ENCODE peak calls at places on chromosome 14, in five cellular contexts. P is spleen, D is testis, Y is H1, L is hepatocyte. V is an unnamed sample.

GRCh38 chr14:103925316-103925715 is 2.9 kb upstream of the TDRD9 start:
- DNase-seq in P (no peak), D (no peak), Y (no peak), L (no peak), V (no peak)

GRCh38 chr14:93861846-93862641 is 65.1 kb upstream of the FAM181A start:
- DNase-seq in P (no peak), D (no peak), Y (no peak), L (no peak), V (no peak)

GRCh38 chr14:36524874-36525745 is 5.1 kb upstream of the NKX2-1 start:
- DNase-seq in P (no peak), D (peak; percentile 78), Y (peak; percentile 91), L (peak; percentile 71), V (no peak)

GRCh38 chr14:104086661-104087461 is 1.4 kb downstream of the ASPG start:
- DNase-seq in P (no peak), D (no peak), Y (peak; percentile 46), L (peak; percentile 11), V (peak; percentile 57)

GRCh38 chr14:102516531-102517411 is 7.2 kb upstream of the ANKRD9 start:
- DNase-seq in P (peak; percentile 93), D (peak; percentile 59), Y (peak; percentile 95), L (peak; percentile 71), V (peak; percentile 82)

GRCh38 chr14:90632451-90632850 is 183.8 kb downstream of the TTC7B start:
- DNase-seq in P (no peak), D (no peak), Y (no peak), L (no peak), V (no peak)

GRCh38 chr14:22737052-22737451 is 29.4 kb upstream of the OXA1L start:
- DNase-seq in P (no peak), D (no peak), Y (no peak), L (no peak), V (no peak)

GRCh38 chr14:99760817-99761216 is 32.4 kb upstream of the EML1 start:
- DNase-seq in P (no peak), D (no peak), Y (no peak), L (no peak), V (no peak)

DNA sequence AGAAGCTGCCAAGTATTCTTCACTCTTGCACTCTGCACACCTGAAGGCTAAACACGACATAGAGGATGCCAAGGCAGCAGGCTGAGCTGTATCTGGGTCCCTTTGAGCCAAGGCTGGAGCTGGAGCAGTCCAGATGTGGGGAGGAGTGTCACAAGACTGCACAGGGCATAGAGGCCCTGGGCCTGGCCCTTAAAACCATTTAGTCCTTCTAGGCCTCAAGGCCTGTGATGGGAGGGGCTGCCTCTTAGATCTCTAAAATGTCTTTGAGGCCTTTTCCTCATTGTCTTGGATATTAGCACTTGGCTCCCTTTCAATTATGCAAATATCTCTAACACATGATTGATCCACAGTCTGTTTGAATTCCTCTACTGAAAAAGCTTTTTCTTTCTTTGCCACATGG is 28.0 kb upstream of the C14orf132 start:
- DNase-seq in P (no peak), D (no peak), Y (no peak), L (no peak), V (no peak)
- H3K27ac ChIP-seq in P (no peak overlapping the region), D (no peak overlapping the region), Y (no peak overlapping the region), L (no peak overlapping the region), V (no peak overlapping the region)

GRCh38 chr14:52313493-52313881 is 625 bp upstream of the PTGER2 start:
- DNase-seq in P (no peak), D (no peak), Y (no peak), L (no peak), V (no peak)
- H3K4me1 ChIP-seq in P (peaks cover 99% of the 10 kb centered on the region), D (peaks cover 30% of the 10 kb centered on the region), Y (peaks cover 6% of the 10 kb centered on the region), L (peaks cover 8% of the 10 kb centered on the region), V (no peaks in the 10 kb centered on the region)

GRCh38 chr14:64159588-64159987 is 134.6 kb downstream of the ESR2 start:
- DNase-seq in P (no peak), D (no peak), Y (no peak), L (no peak), V (no peak)
- TF ChIP-seq CTCF in P (peak; percentile 51), D (no peak), Y (no peak), L (no peak), V (no peak)

DNA sequence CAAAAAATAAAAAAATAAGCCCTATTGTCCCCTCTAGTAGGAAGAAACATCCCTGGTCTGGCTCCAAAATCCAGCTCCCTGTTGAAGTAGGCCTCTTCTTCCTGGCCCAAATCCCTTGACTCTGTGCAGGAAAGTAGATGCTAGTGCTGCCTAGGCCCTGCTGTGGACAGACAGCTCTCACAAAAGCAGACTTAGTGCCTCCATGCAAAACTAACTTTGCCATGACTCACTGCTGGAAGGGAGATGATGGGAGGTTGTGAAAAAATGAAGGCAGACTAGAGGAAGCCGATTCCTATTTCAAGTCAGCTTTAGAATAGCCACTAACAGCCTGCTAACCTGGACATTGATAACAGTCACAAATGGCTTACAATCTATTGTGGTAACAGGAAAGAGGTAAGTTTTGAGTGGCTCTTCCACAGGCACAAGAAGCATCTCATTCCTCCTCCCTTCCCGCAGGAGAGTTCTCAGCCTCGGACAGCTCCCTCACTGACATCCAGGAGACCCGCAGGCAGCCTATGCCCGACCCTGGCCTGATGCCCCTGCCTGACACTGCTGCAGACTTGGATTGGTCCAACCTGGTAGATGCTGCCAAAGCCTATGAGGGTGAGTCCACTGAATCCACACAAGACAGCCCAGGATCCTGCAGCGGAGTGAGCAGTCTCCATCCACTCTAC is 198.9 kb upstream of the RGS6 start:
- DNase-seq in P (no peak), D (no peak), Y (no peak), L (no peak), V (no peak)
- H3K27ac ChIP-seq in P (no peak overlapping the region), D (no peak overlapping the region), Y (no peak overlapping the region), L (no peak overlapping the region), V (no peak overlapping the region)

DNA sequence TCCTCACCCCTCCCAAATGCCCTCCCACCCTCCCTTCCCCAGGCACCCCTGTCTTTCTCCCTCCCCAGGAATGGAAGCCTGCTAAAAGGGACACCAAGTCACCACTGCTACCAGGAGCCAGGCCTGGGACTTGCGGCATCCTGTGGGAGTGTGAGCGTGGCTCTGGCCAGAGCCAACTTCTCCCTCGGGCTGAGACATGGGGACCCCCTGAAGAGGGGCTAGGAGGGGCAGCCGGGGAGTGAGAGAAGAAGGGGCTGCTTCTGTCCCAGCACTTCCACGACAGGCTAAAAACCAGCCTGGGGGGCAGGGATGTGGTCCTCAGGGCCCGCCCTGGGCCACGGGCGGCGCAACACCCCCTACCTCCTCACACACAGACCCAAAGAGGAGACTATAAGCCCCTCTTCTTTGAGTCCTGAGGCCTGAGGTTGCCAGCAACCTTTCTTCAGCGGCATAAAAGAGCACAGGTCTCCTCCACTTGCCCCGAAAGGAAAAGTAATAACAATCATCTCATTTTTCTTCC is 278.9 kb downstream of the DPF3 start:
- DNase-seq in P (no peak), D (no peak), Y (peak; percentile 33), L (no peak), V (no peak)
- H3K4me1 ChIP-seq in P (peaks cover 67% of the 10 kb centered on the region), D (peaks cover 49% of the 10 kb centered on the region), Y (no peaks in the 10 kb centered on the region), L (peaks cover 3% of the 10 kb centered on the region), V (peaks cover 8% of the 10 kb centered on the region)

DNA sequence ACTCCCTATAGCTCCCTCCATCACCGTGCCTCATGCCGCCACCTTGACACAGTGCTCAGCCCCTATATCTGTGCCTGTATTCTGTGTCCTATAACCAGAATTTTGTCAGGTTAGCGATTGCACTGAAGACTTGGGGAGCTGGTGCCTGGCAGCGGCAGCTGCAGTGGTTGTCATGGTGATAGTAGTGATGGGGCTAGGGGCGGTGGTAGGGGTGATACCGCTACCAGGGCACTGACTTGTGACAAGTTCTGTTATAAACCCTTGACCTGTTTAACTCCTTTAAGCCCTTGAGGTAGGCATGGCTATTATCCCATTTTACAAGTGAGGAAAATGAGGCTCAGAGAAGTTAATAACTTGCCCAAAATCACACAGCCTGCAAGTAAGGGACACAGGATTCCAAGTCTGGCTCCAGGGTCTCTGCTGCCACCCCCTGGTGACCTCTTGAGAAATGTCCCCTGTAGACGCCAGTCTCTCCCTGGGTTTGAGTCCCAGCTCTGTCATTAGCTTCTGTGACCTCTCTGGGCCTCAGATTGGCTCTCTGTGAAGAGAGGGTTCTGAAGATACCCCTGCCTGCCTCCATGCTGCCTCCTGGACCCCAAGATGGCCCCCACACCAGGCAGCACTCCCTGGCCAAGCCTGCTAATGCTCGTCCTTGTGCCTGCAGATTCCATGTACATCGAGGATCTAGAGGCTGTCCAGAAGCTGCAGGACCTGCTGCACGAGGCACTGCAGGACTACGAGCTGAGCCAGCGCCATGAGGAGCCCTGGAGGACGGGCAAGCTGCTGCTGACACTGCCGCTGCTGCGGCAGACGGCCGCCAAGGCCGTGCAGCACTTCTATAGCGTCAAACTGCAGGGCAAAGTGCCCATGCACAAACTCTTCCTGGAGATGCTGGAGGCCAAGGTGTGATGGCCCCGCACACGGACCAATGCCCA is 121.9 kb downstream of the ESRRB start:
- DNase-seq in P (peak; percentile 43), D (no peak), Y (no peak), L (no peak), V (peak; percentile 29)
- TF ChIP-seq CTCF in P (no peak), D (no peak), Y (peak; percentile 46), L (no peak), V (no peak)

DNA sequence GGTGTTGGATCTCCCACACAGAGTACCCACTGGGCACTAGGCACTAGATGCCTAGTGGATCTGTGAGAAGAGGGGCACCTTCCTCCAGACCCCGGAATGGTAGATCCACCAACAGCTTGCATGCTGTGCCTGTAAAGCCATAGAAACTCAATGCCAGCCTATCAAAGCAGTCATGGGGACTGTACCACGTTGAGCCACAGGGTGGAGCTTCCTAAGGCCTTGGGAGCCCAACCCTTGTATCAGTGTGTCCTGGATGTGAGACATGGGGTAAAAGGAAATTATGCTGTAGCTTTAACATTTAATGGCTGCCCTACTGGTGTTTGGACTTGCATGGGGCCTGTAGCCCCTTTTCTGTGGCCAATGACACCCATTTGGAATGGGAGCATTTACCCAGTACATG is 1024.9 kb downstream of the TMEM121 start:
- DNase-seq in P (no peak), D (peak; percentile 37), Y (no peak), L (no peak), V (no peak)
- H3K27ac ChIP-seq in P (no peak overlapping the region), D (no peak overlapping the region), Y (no peak overlapping the region), L (no peak overlapping the region), V (no peak overlapping the region)

V was measured in kidney.